ENCODE peak calls at places on chromosomes 12 and 14, in six cellular contexts. Z is hepatocyte, I is mammary epithelial cell, H is IMR-90, J is Karpas-422, O is H9. G is an unnamed sample.

GRCh38 chr12:120125792-120126634 is 9.5 kb upstream of the RAB35 start:
- DNase-seq in Z (no peak), I (no peak), H (peak), J (no peak), O (no peak), G (peak)

GRCh38 chr14:22520786-22521185 is 68.2 kb downstream of the DAD1 start:
- DNase-seq in Z (no peak), I (no peak), H (no peak), J (no peak), O (no peak), G (no peak)

GRCh38 chr14:101037021-101037817 is 133.7 kb upstream of the RTL1 start:
- DNase-seq in Z (no peak), I (no peak), H (no peak), J (no peak), O (no peak), G (no peak)

GRCh38 chr14:91753501-91754128 is 21.7 kb upstream of the CATSPERB start:
- DNase-seq in Z (no peak), I (peak), H (no peak), J (no peak), O (no peak), G (no peak)

GRCh38 chr12:66103011-66103913 is 27.3 kb downstream of the LLPH start:
- DNase-seq in Z (no peak), I (no peak), H (peak), J (peak), O (peak), G (peak)

GRCh38 chr12:116520801-116521471 is 38.2 kb upstream of the MAP1LC3B2 start:
- DNase-seq in Z (no peak), I (peak), H (peak), J (no peak), O (no peak), G (no peak)

GRCh38 chr14:58395815-58396626 is at the start of gene TOMM20L:
- DNase-seq in Z (peak), I (peak), H (peak), J (peak), O (peak), G (peak)

GRCh38 chr12:111340231-111340630 is 28.7 kb downstream of the PHETA1 start:
- DNase-seq in Z (no peak), I (no peak), H (no peak), J (no peak), O (no peak), G (no peak)

GRCh38 chr12:127145929-127146789 is 1120.8 kb upstream of the TMEM132C start:
- DNase-seq in Z (no peak), I (peak), H (peak), J (no peak), O (peak), G (peak)

GRCh38 chr12:3061858-3062215 is 15.3 kb upstream of the TSPAN9 start:
- DNase-seq in Z (no peak), I (no peak), H (no peak), J (no peak), O (no peak), G (no peak)

GRCh38 chr12:106205208-106206069 is 42.4 kb downstream of the CKAP4 start:
- DNase-seq in Z (no peak), I (peak), H (no peak), J (peak), O (peak), G (peak)

GRCh38 chr12:106304001-106304421 is 1.5 kb downstream of the TCP11L2 start:
- DNase-seq in Z (peak), I (no peak), H (no peak), J (peak), O (no peak), G (no peak)

GRCh38 chr12:47216150-47216677 is 136.5 kb upstream of the AMIGO2 start:
- DNase-seq in Z (no peak), I (no peak), H (no peak), J (peak), O (no peak), G (no peak)

GRCh38 chr12:57893460-57894353 is 47.2 kb upstream of the CTDSP2 start:
- DNase-seq in Z (peak), I (no peak), H (peak), J (no peak), O (peak), G (peak)

GRCh38 chr14:29518335-29518734 is 409.3 kb downstream of the PRKD1 start:
- DNase-seq in Z (no peak), I (no peak), H (peak), J (no peak), O (no peak), G (no peak)

GRCh38 chr12:64522316-64522715 is 70.4 kb downstream of the TBK1 start:
- DNase-seq in Z (no peak), I (peak), H (peak), J (no peak), O (no peak), G (no peak)

GRCh38 chr14:56125772-56126411 is 7.7 kb downstream of the PELI2 start:
- DNase-seq in Z (no peak), I (no peak), H (no peak), J (no peak), O (no peak), G (no peak)

GRCh38 chr12:81596558-81596957 is 162.6 kb downstream of the PPFIA2 start:
- DNase-seq in Z (no peak), I (no peak), H (no peak), J (no peak), O (no peak), G (no peak)

DNA sequence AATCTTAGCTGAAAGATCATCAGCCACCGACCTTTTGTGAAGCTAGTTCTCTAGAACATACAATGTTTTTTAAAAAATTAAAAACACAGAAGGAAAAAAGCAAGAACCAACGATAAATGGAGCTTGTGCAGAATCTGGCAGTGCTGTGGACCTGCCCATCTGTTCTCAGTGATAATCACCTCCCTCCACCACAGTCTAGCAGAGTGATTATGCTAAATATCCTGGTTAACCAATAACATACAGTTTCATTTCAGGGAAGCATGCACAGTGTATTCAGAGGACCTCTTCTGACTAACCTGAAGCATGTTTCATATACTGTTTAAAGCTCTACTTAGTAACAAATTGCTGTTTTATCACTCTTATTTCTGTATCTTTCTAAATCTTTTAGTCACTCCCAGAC is 160.9 kb downstream of the PPFIA2 start:
- DNase-seq in Z (no peak), I (no peak), H (no peak), J (no peak), O (no peak), G (no peak)
- H2AFZ ChIP-seq in Z (no peak), I (no peak), H (no peak), J (no peak), O (no peak), G (no peak)

DNA sequence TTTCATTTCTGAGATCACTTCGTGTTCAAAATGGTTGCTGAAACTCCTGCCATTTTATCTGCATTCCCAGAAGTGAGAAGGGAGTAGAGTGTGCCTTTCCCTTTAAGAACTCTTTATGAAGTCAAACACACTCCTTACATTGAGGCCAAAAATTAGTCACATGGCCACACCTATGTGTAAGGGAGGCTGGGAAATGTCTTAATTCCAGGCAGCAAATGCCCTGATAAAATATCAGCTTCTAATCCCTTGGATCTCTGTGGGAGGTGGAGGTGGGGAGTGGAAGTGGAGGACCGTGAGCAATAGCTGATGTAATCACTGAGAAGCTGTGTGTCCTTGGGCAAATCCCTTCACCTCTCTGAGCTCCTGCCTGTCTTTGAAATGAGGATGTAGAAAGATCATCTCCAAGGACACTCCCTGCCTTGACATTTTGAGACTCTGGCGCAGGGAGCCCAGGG is 22.7 kb upstream of the ANKRD9 start:
- DNase-seq in Z (peak), I (peak), H (peak), J (no peak), O (no peak), G (no peak)
- H2AFZ ChIP-seq in Z (no peak), I (peak), H (no peak), J (no peak), O (no peak), G (no peak)

DNA sequence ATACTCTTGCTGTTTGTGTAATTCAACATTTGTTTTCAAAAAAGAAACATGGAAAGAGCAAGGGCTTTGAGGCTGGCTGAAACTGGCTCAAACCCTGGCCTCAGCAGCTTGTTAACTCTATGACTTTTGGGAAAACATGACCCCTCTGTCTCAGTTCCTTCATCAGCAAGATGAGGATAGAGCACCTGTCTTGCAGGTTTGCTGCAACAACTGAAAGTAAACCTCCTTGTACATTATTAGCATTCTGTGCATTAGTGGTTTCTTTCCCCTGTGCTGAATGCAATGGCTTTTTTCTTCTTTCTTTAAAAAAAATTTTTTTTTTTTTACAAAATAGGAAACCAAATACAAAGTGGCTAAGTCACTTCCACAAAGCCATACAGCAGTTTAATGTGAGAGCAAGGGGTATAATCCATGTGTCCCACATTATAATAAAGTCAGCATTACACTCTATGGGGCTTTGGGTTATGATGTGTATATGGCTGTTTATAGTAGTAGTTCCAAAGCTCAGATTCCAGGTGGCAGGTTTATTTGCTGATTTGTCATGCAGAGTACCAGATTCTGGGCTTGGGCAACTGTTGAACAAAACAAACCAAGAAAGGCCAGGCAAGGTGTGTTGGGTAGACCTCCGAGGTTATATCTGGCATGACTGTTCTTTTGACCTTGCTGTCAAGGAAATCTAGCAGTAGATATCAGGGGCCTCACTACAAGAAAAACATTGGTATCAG is 194.6 kb upstream of the CNOT2 start:
- DNase-seq in Z (peak), I (no peak), H (no peak), J (no peak), O (no peak), G (no peak)
- H2AFZ ChIP-seq in Z (no peak), I (no peak), H (no peak), J (peak), O (no peak), G (peak)

GRCh38 chr12:27177716-27178115 is 66.4 kb upstream of the STK38L start:
- DNase-seq in Z (no peak), I (peak), H (peak), J (no peak), O (no peak), G (no peak)

GRCh38 chr12:27178723-27179398 is 65.2 kb upstream of the STK38L start:
- DNase-seq in Z (no peak), I (no peak), H (peak), J (no peak), O (no peak), G (no peak)

GRCh38 chr12:27178251-27178650 is 65.8 kb upstream of the STK38L start:
- DNase-seq in Z (no peak), I (no peak), H (no peak), J (no peak), O (no peak), G (no peak)

GRCh38 chr12:27180862-27181261 is 63.2 kb upstream of the STK38L start:
- DNase-seq in Z (no peak), I (no peak), H (no peak), J (no peak), O (no peak), G (no peak)

DNA sequence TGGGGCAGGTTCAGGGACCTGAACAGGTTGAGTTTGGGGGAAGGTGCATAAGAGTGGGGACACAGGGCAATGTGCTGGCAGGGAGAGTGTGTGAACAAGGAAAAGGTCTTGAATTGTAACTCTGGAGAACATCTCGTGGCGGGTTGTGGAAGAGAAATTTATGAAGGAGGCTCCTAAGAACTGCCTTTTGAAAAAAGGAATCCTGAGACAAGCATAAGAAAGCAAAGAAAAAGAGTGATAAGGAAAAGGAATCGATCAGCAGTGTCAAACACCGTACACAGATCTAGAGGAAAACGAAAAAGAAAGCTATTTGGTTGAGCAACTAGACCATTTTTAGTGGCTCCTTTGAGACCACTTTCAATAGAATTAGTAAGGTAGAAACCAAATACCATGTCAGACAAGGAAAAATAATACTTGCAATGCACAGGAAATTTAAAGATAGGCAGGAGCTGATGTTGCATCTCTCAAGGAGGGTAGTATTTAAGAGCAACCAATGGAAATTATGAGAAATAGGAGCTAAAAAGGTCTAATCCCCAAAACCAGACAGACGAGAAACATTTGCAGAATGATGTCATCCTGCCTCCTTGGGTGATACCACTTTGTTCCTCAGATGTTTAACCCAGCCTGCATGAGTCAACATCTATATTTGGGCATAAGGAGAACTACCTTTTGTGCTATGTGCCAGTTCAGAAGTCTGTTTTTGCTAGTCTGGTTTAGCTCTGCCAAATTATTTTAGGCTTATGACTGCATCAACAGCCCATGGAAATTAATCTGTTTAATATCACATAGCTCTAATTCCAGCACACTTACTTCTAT is 64.5 kb upstream of the STK38L start:
- DNase-seq in Z (peak), I (peak), H (peak), J (peak), O (no peak), G (no peak)
- H2AFZ ChIP-seq in Z (no peak), I (no peak), H (no peak), J (no peak), O (no peak), G (peak)

DNA sequence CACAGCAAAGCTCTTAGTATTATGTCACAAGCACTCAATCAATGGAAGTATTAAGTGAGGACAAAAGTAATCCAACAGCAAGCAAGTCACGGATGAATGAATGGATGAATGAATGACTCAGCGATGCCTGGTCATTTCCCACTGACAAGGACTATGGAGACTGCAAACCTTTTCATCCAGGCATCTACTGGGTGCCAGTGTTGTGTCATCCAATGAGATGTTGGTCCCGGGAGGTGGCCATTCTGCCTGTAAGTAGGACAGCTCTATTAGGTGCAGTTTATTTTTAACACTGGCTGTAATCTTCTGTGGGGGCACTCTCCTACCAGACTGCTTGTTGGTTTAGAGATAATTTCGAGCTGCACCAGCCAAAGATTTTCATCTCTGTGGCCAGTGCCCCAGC is 39.4 kb downstream of the STAB2 start:
- DNase-seq in Z (peak), I (peak), H (peak), J (no peak), O (peak), G (peak)
- H2AFZ ChIP-seq in Z (no peak), I (no peak), H (no peak), J (no peak), O (no peak), G (no peak)

GRCh38 chr12:102067574-102068258 is 5.9 kb upstream of the WASHC3 start:
- DNase-seq in Z (no peak), I (no peak), H (peak), J (no peak), O (no peak), G (no peak)
- H2AFZ ChIP-seq in Z (no peak), I (no peak), H (no peak), J (no peak), O (no peak), G (no peak)

DNA sequence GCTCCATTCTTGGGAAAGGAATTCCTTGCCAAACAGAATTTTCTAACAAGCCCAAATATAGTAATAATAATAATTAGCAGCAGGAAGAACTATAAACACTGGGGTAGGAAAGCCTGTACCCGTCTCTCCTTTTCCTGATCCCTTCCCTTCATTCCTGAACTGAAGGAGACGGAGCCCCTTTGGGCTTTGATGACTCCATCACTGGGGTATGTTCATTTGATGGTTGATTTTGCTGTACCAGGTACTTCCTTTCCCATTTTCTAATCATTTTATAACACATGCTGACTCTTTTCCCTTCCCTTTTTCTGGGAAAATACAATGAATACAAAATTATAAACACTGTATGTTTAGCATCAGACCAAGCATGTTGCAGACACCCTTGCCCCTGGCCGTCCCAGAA is 3.6 kb upstream of the RCOR1 start:
- DNase-seq in Z (no peak), I (no peak), H (no peak), J (no peak), O (no peak), G (no peak)
- H2AFZ ChIP-seq in Z (no peak), I (no peak), H (no peak), J (no peak), O (no peak), G (no peak)

DNA sequence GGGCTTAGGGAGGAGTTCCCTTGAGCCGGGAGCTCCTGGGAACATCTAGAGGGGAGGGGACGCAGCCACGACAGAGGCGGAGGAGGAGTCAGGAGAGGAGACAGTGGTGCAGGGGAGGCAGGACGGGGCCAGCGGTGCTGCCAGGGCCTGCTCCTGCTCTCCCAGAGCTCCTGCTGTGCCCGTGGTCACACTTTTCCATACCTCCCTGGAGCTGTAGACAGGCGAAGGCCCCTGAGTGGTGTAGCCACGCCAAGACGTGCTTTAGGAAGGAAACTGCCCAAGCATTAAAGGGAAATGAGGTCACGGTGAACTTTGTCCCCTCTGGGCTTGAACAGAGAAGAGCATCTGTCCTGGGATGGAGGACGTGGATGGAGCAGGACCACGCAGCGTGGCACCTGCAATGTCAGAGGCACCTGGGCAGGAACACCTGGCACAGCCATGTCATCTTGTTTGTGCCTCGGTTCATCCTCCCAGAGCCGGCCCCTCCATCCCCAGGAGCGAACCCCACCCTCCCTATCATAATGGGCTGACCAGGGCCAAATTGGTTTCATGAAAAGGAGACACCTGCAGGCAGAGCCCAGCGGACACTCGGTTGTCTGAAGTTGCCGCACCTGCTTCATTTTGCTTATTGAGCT is 239.5 kb upstream of the SFSWAP start:
- DNase-seq in Z (no peak), I (no peak), H (no peak), J (no peak), O (no peak), G (no peak)
- H2AFZ ChIP-seq in Z (no peak), I (no peak), H (no peak), J (no peak), O (no peak), G (no peak)

GRCh38 chr12:21541773-21542172 is 15.7 kb downstream of the SPX start:
- DNase-seq in Z (no peak), I (no peak), H (no peak), J (no peak), O (no peak), G (no peak)

GRCh38 chr12:21542412-21542811 is 16.3 kb downstream of the SPX start:
- DNase-seq in Z (no peak), I (no peak), H (no peak), J (no peak), O (no peak), G (no peak)

GRCh38 chr12:21539797-21540196 is 13.7 kb downstream of the SPX start:
- DNase-seq in Z (no peak), I (peak), H (no peak), J (no peak), O (no peak), G (no peak)

GRCh38 chr12:21538259-21538658 is 12.2 kb downstream of the SPX start:
- DNase-seq in Z (no peak), I (no peak), H (no peak), J (no peak), O (no peak), G (no peak)
- H2AFZ ChIP-seq in Z (no peak), I (no peak), H (no peak), J (no peak), O (no peak), G (no peak)